ENCODE peak calls at places on chromosomes 3 and 15, in six cellular contexts. J is body of pancreas, S is testis, T is A549, W is adrenal gland, O is right lobe of liver. Z is an unnamed sample.

GRCh38 chr15:44308415-44308814 is 19.9 kb downstream of the GOLM2 start:
- DNase-seq in J (no peak), S (no peak), T (no peak), W (no peak), O (no peak), Z (no peak)

GRCh38 chr3:17175187-17175839 is 290.6 kb downstream of the PLCL2 start:
- DNase-seq in J (no peak), S (no peak), T (no peak), W (no peak), O (no peak), Z (peak)

GRCh38 chr15:79779739-79780138 is 117.1 kb downstream of the MTHFS start:
- DNase-seq in J (no peak), S (no peak), T (no peak), W (no peak), O (no peak), Z (no peak)

GRCh38 chr3:136960838-136961836 is 3.4 kb downstream of the IL20RB start:
- DNase-seq in J (no peak), S (no peak), T (no peak), W (no peak), O (no peak), Z (no peak)

GRCh38 chr15:22811640-22812039 is 25.2 kb downstream of the NIPA1 start:
- DNase-seq in J (peak), S (peak), T (peak), W (peak), O (no peak), Z (peak)

GRCh38 chr15:51907136-51907862 is 64.3 kb downstream of the LEO1 start:
- DNase-seq in J (peak), S (no peak), T (peak), W (peak), O (peak), Z (no peak)

GRCh38 chr3:46135475-46135874 is 72.6 kb downstream of the CCR1 start:
- DNase-seq in J (no peak), S (no peak), T (no peak), W (no peak), O (no peak), Z (no peak)

GRCh38 chr3:183491923-183492848 is 63.3 kb downstream of the KLHL6 start:
- DNase-seq in J (no peak), S (no peak), T (no peak), W (no peak), O (no peak), Z (no peak)

GRCh38 chr15:78909791-78910228 is 35.0 kb downstream of the CTSH start:
- DNase-seq in J (no peak), S (no peak), T (peak), W (no peak), O (no peak), Z (peak)

GRCh38 chr15:95162967-95163531 is 931.7 kb downstream of the MCTP2 start:
- DNase-seq in J (no peak), S (no peak), T (no peak), W (no peak), O (no peak), Z (no peak)

GRCh38 chr3:38950000-38950399 is 101.7 kb downstream of the SCN11A start:
- DNase-seq in J (no peak), S (no peak), T (no peak), W (no peak), O (no peak), Z (no peak)

GRCh38 chr3:155316450-155316849 is 23.0 kb upstream of the STRIT1 start:
- DNase-seq in J (no peak), S (no peak), T (no peak), W (no peak), O (no peak), Z (no peak)

GRCh38 chr3:156678216-156678615 is 3.8 kb downstream of the TIPARP start:
- DNase-seq in J (no peak), S (no peak), T (no peak), W (no peak), O (no peak), Z (no peak)

GRCh38 chr3:167929937-167930336 is 165.8 kb downstream of the GOLIM4 start:
- DNase-seq in J (no peak), S (no peak), T (no peak), W (no peak), O (no peak), Z (no peak)

GRCh38 chr3:172856766-172857742 is 106.5 kb downstream of the ECT2 start:
- DNase-seq in J (peak), S (no peak), T (no peak), W (peak), O (no peak), Z (peak)

GRCh38 chr15:95152741-95153140 is 921.4 kb downstream of the MCTP2 start:
- DNase-seq in J (no peak), S (no peak), T (no peak), W (no peak), O (no peak), Z (no peak)

GRCh38 chr3:188316021-188316722 is 162.2 kb downstream of the LPP start:
- DNase-seq in J (no peak), S (peak), T (no peak), W (peak), O (no peak), Z (no peak)

GRCh38 chr15:74497584-74497983 is 36.6 kb upstream of the UBL7 start:
- DNase-seq in J (no peak), S (no peak), T (no peak), W (no peak), O (no peak), Z (no peak)

GRCh38 chr3:170961616-170962400 is 53.4 kb upstream of the EIF5A2 start:
- DNase-seq in J (no peak), S (no peak), T (peak), W (no peak), O (no peak), Z (peak)

GRCh38 chr3:2713923-2714322 is 396.3 kb downstream of the IL5RA start:
- DNase-seq in J (no peak), S (peak), T (no peak), W (no peak), O (no peak), Z (peak)

GRCh38 chr3:85875589-85875988 is 916.8 kb downstream of the CADM2 start:
- DNase-seq in J (no peak), S (no peak), T (no peak), W (no peak), O (no peak), Z (no peak)

GRCh38 chr15:26771168-26771916 is 1.5 kb downstream of the GABRB3 start:
- DNase-seq in J (peak), S (peak), T (no peak), W (peak), O (peak), Z (no peak)

GRCh38 chr15:33547876-33548275 is 237.1 kb downstream of the RYR3 start:
- DNase-seq in J (no peak), S (peak), T (peak), W (peak), O (no peak), Z (peak)

GRCh38 chr3:50321844-50322385 is 630 bp downstream of the HYAL2 start:
- DNase-seq in J (no peak), S (no peak), T (no peak), W (peak), O (no peak), Z (no peak)

GRCh38 chr3:50323092-50323600 is 601 bp upstream of the HYAL2 start:
- DNase-seq in J (no peak), S (no peak), T (no peak), W (peak), O (no peak), Z (no peak)

GRCh38 chr3:50322386-50323091 is at the start of gene HYAL2:
- DNase-seq in J (peak), S (peak), T (no peak), W (peak), O (peak), Z (no peak)

GRCh38 chr3:50324351-50325144 is 2.0 kb upstream of the HYAL2 start:
- DNase-seq in J (peak), S (peak), T (peak), W (peak), O (peak), Z (peak)

GRCh38 chr3:50323614-50324199 is 1.2 kb upstream of the HYAL2 start:
- DNase-seq in J (no peak), S (no peak), T (no peak), W (peak), O (peak), Z (no peak)
- TF ChIP-seq POLR2A in J (no peak), S (no peak), T (no peak), W (no peak), O (no peak), Z (no peak)

DNA sequence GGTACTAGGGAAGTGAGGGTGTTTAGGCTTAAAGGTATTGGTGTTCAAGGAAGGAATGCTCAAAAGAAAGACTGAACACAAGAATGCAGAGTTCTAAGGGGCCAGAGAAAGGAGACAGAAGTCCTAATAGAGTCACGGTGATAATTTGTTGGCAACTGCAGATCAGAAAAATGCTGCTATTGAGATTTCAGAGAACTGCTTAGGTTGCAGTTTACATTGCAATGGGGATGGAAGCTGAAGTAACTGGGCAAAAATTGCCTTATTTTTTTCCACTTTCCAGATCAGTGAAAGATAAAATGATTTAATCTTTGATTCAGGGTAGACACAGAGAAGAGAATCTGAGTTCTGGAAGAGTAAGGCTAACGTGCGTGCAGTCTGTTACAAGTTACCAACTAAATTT is 199.8 kb downstream of the SQOR start:
- DNase-seq in J (no peak), S (no peak), T (no peak), W (no peak), O (no peak), Z (no peak)
- TF ChIP-seq POLR2A in J (no peak), S (no peak), T (no peak), W (no peak), O (no peak), Z (no peak)

GRCh38 chr15:42491540-42492225 is 742 bp upstream of the ZNF106 start:
- DNase-seq in J (no peak), S (no peak), T (peak), W (no peak), O (no peak), Z (peak)

GRCh38 chr15:42494998-42495360 is 455 bp upstream of the SNAP23 start:
- DNase-seq in J (peak), S (peak), T (peak), W (peak), O (no peak), Z (no peak)

GRCh38 chr15:42493694-42494093 is 1.7 kb upstream of the SNAP23 start:
- DNase-seq in J (no peak), S (no peak), T (no peak), W (no peak), O (no peak), Z (no peak)

GRCh38 chr15:42498212-42499038 is 3.0 kb downstream of the SNAP23 start:
- DNase-seq in J (no peak), S (no peak), T (no peak), W (no peak), O (no peak), Z (peak)

GRCh38 chr15:42495361-42496212 is at the start of gene SNAP23:
- DNase-seq in J (peak), S (peak), T (peak), W (peak), O (peak), Z (peak)
- TF ChIP-seq POLR2A in J (peak), S (peak), T (peak), W (peak), O (peak), Z (peak)

GRCh38 chr3:69084668-69085542 is at the start of gene ARL6IP5:
- DNase-seq in J (peak), S (peak), T (peak), W (peak), O (peak), Z (peak)
- TF ChIP-seq POLR2A in J (peak), S (peak), T (no peak), W (peak), O (peak), Z (peak)

Z was measured in erythroblast.